ENCODE peak calls at places on chromosomes 2 and 18, in nine cellular contexts. One of them, this sample, is unnamed.

GRCh38 chr2:26537826-26538475 is 60.0 kb upstream of the OTOF start:
- DNase-seq in mucosa of descending colon: no peak
- DNase-seq in tibial nerve: no peak
- DNase-seq in ovary: no peak
- DNase-seq in endothelial cell: no peak
- DNase-seq in upper lobe of right lung: peak
- DNase-seq in sigmoid colon: peak
- DNase-seq in breast epithelium: peak
- DNase-seq in activated B cell treated with CpG ODN at 0.5 μM for 24 hours: no peak
- DNase-seq in this sample: no peak

GRCh38 chr2:159976527-159977163 is 85.8 kb downstream of the PLA2R1 start:
- DNase-seq in mucosa of descending colon: no peak
- DNase-seq in tibial nerve: no peak
- DNase-seq in ovary: no peak
- DNase-seq in endothelial cell: no peak
- DNase-seq in upper lobe of right lung: no peak
- DNase-seq in sigmoid colon: no peak
- DNase-seq in breast epithelium: no peak
- DNase-seq in activated B cell treated with CpG ODN at 0.5 μM for 24 hours: no peak
- DNase-seq in this sample: no peak

GRCh38 chr2:85394256-85394655 is 15.9 kb downstream of the CAPG start:
- DNase-seq in mucosa of descending colon: no peak
- DNase-seq in tibial nerve: no peak
- DNase-seq in ovary: no peak
- DNase-seq in endothelial cell: no peak
- DNase-seq in upper lobe of right lung: peak
- DNase-seq in sigmoid colon: peak
- DNase-seq in breast epithelium: peak
- DNase-seq in activated B cell treated with CpG ODN at 0.5 μM for 24 hours: no peak
- DNase-seq in this sample: no peak

GRCh38 chr2:173079141-173079540 is 3.5 kb downstream of the MAP3K20 start:
- DNase-seq in mucosa of descending colon: no peak
- DNase-seq in tibial nerve: no peak
- DNase-seq in ovary: no peak
- DNase-seq in endothelial cell: no peak
- DNase-seq in upper lobe of right lung: no peak
- DNase-seq in sigmoid colon: no peak
- DNase-seq in breast epithelium: no peak
- DNase-seq in activated B cell treated with CpG ODN at 0.5 μM for 24 hours: no peak
- DNase-seq in this sample: no peak

GRCh38 chr2:109736177-109736827 is 57.8 kb upstream of the RGPD5 start:
- DNase-seq in mucosa of descending colon: peak
- DNase-seq in tibial nerve: peak
- DNase-seq in ovary: peak
- DNase-seq in endothelial cell: peak
- DNase-seq in upper lobe of right lung: peak
- DNase-seq in sigmoid colon: peak
- DNase-seq in breast epithelium: peak
- DNase-seq in activated B cell treated with CpG ODN at 0.5 μM for 24 hours: no peak
- DNase-seq in this sample: no peak

GRCh38 chr2:28296904-28297303 is 95.8 kb upstream of the FOSL2 start:
- DNase-seq in mucosa of descending colon: no peak
- DNase-seq in tibial nerve: no peak
- DNase-seq in ovary: no peak
- DNase-seq in endothelial cell: no peak
- DNase-seq in upper lobe of right lung: no peak
- DNase-seq in sigmoid colon: no peak
- DNase-seq in breast epithelium: no peak
- DNase-seq in activated B cell treated with CpG ODN at 0.5 μM for 24 hours: no peak
- DNase-seq in this sample: no peak

GRCh38 chr2:128563348-128563687 is 244.7 kb upstream of the HS6ST1 start:
- DNase-seq in mucosa of descending colon: peak
- DNase-seq in tibial nerve: peak
- DNase-seq in ovary: peak
- DNase-seq in endothelial cell: no peak
- DNase-seq in upper lobe of right lung: no peak
- DNase-seq in sigmoid colon: peak
- DNase-seq in breast epithelium: no peak
- DNase-seq in activated B cell treated with CpG ODN at 0.5 μM for 24 hours: no peak
- DNase-seq in this sample: no peak

GRCh38 chr2:26477126-26477910 is 606 bp downstream of the OTOF start:
- DNase-seq in mucosa of descending colon: no peak
- DNase-seq in tibial nerve: no peak
- DNase-seq in ovary: no peak
- DNase-seq in endothelial cell: no peak
- DNase-seq in upper lobe of right lung: no peak
- DNase-seq in sigmoid colon: no peak
- DNase-seq in breast epithelium: no peak
- DNase-seq in activated B cell treated with CpG ODN at 0.5 μM for 24 hours: no peak
- DNase-seq in this sample: no peak

GRCh38 chr2:231198291-231199173 is at the start of gene ARMC9:
- DNase-seq in mucosa of descending colon: peak
- DNase-seq in tibial nerve: peak
- DNase-seq in ovary: peak
- DNase-seq in endothelial cell: peak
- DNase-seq in upper lobe of right lung: peak
- DNase-seq in sigmoid colon: peak
- DNase-seq in breast epithelium: peak
- DNase-seq in activated B cell treated with CpG ODN at 0.5 μM for 24 hours: peak
- DNase-seq in this sample: no peak

GRCh38 chr2:47003641-47004427 is 88.2 kb upstream of the MCFD2 start:
- DNase-seq in mucosa of descending colon: no peak
- DNase-seq in tibial nerve: no peak
- DNase-seq in ovary: no peak
- DNase-seq in endothelial cell: no peak
- DNase-seq in upper lobe of right lung: no peak
- DNase-seq in sigmoid colon: no peak
- DNase-seq in breast epithelium: no peak
- DNase-seq in activated B cell treated with CpG ODN at 0.5 μM for 24 hours: no peak
- DNase-seq in this sample: no peak

GRCh38 chr18:48342125-48342524 is 67.1 kb downstream of the ZBTB7C start:
- DNase-seq in mucosa of descending colon: no peak
- DNase-seq in tibial nerve: no peak
- DNase-seq in ovary: no peak
- DNase-seq in endothelial cell: no peak
- DNase-seq in upper lobe of right lung: no peak
- DNase-seq in sigmoid colon: no peak
- DNase-seq in breast epithelium: no peak
- DNase-seq in activated B cell treated with CpG ODN at 0.5 μM for 24 hours: no peak
- DNase-seq in this sample: no peak

GRCh38 chr18:48348739-48349138 is 60.4 kb downstream of the ZBTB7C start:
- DNase-seq in mucosa of descending colon: no peak
- DNase-seq in tibial nerve: no peak
- DNase-seq in ovary: no peak
- DNase-seq in endothelial cell: no peak
- DNase-seq in upper lobe of right lung: no peak
- DNase-seq in sigmoid colon: no peak
- DNase-seq in breast epithelium: no peak
- DNase-seq in activated B cell treated with CpG ODN at 0.5 μM for 24 hours: no peak
- DNase-seq in this sample: no peak

GRCh38 chr18:48347756-48348326 is 61.3 kb downstream of the ZBTB7C start:
- DNase-seq in mucosa of descending colon: no peak
- DNase-seq in tibial nerve: no peak
- DNase-seq in ovary: no peak
- DNase-seq in endothelial cell: no peak
- DNase-seq in upper lobe of right lung: no peak
- DNase-seq in sigmoid colon: no peak
- DNase-seq in breast epithelium: no peak
- DNase-seq in activated B cell treated with CpG ODN at 0.5 μM for 24 hours: no peak
- DNase-seq in this sample: no peak

GRCh38 chr18:48342588-48342987 is 66.6 kb downstream of the ZBTB7C start:
- DNase-seq in mucosa of descending colon: no peak
- DNase-seq in tibial nerve: no peak
- DNase-seq in ovary: no peak
- DNase-seq in endothelial cell: no peak
- DNase-seq in upper lobe of right lung: no peak
- DNase-seq in sigmoid colon: no peak
- DNase-seq in breast epithelium: no peak
- DNase-seq in activated B cell treated with CpG ODN at 0.5 μM for 24 hours: no peak
- DNase-seq in this sample: no peak

DNA sequence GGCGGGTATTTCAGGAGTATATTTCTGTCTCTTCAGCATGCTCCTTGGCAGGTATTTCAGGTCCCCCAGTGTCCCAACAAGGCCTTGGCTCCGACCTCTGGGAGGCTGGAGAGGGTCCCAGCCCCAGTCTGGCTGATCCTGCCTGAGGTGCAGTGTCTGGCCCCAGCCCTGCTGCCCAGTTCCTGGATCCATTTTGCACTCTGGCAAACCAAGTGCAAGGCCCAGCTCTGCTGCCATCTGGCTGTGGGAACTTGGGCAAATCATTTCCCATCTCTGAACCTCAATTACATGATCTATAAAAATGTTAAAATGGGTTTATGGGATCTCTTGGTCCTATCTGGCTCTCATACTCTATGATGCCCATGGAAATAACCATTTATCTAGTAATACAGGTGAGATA is 63.6 kb downstream of the ZBTB7C start:
- DNase-seq in mucosa of descending colon: peak
- DNase-seq in tibial nerve: no peak
- DNase-seq in ovary: no peak
- DNase-seq in endothelial cell: no peak
- DNase-seq in upper lobe of right lung: no peak
- DNase-seq in sigmoid colon: peak
- DNase-seq in breast epithelium: no peak
- DNase-seq in activated B cell treated with CpG ODN at 0.5 μM for 24 hours: no peak
- DNase-seq in this sample: no peak
- TF ChIP-seq CTCF in mucosa of descending colon: no peak
- TF ChIP-seq CTCF in tibial nerve: no peak
- TF ChIP-seq CTCF in ovary: no peak
- TF ChIP-seq CTCF in endothelial cell: no peak
- TF ChIP-seq CTCF in upper lobe of right lung: peak
- TF ChIP-seq CTCF in sigmoid colon: no peak
- TF ChIP-seq CTCF in breast epithelium: no peak
- TF ChIP-seq CTCF in activated B cell treated with CpG ODN at 0.5 μM for 24 hours: no peak
- TF ChIP-seq CTCF in this sample: no peak

DNA sequence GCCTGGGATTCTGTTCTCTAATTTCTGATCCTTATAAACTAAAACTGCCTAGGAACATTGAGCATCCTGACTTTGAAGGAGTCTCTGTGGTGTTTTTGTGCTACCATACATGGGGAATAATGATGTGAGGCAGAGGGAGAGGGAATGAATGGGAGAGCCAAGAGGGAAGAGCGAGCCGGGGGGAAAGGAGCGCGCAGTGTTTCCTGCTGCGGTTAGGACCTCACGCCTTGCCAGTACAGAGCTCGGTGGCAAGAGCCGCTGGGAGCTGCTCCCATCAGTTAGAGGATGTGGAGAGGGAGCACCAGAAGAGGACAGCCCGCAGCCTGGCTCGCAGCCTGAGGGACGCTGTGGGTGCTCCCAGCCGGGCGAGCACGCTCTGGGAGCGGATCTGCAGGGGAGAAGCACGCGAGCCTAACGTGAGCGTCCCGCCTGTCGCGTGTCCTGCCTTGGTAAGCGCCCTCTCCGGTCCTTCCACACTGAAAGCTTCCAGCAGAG is 114.7 kb downstream of the FAM210A start:
- DNase-seq in mucosa of descending colon: peak
- DNase-seq in tibial nerve: no peak
- DNase-seq in ovary: no peak
- DNase-seq in endothelial cell: peak
- DNase-seq in upper lobe of right lung: no peak
- DNase-seq in sigmoid colon: peak
- DNase-seq in breast epithelium: no peak
- DNase-seq in activated B cell treated with CpG ODN at 0.5 μM for 24 hours: peak
- DNase-seq in this sample: no peak
- TF ChIP-seq CTCF in mucosa of descending colon: no peak
- TF ChIP-seq CTCF in tibial nerve: no peak
- TF ChIP-seq CTCF in ovary: no peak
- TF ChIP-seq CTCF in endothelial cell: no peak
- TF ChIP-seq CTCF in upper lobe of right lung: no peak
- TF ChIP-seq CTCF in sigmoid colon: no peak
- TF ChIP-seq CTCF in breast epithelium: no peak
- TF ChIP-seq CTCF in activated B cell treated with CpG ODN at 0.5 μM for 24 hours: no peak
- TF ChIP-seq CTCF in this sample: no peak

DNA sequence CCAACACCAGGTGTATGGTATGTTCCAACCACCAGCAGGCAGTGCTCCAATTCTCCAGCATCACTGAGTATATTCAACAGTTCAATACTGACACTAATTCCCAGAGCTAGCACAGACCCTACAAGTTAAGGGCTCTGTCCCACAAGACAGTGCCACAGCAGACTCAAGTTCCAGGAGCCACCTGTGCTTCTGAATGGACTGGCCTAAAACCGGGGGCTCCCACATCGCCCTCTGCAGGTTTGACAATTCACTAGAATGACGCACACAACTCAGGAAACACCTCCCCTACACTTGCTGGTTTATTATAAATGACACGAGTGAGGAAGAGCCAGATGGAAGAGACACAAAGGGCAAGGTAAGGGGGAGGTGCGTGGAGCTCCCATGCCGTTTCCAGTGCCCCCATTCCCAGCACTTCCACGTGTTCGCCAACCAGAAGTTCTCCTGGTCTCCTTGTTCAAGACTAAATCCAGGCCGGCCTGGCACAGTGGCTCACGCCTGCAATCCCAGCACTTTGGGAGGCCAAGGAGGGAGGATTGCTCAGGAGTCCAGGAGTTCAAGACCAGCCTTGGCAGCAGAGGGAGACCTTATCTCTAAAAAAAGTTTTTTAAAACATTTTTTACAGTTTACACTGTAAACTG is 12.2 kb upstream of the ATP6V1B1 start:
- DNase-seq in mucosa of descending colon: no peak
- DNase-seq in tibial nerve: no peak
- DNase-seq in ovary: no peak
- DNase-seq in endothelial cell: peak
- DNase-seq in upper lobe of right lung: no peak
- DNase-seq in sigmoid colon: peak
- DNase-seq in breast epithelium: no peak
- DNase-seq in activated B cell treated with CpG ODN at 0.5 μM for 24 hours: no peak
- DNase-seq in this sample: no peak
- TF ChIP-seq CTCF in mucosa of descending colon: no peak
- TF ChIP-seq CTCF in tibial nerve: no peak
- TF ChIP-seq CTCF in ovary: no peak
- TF ChIP-seq CTCF in endothelial cell: peak
- TF ChIP-seq CTCF in upper lobe of right lung: peak
- TF ChIP-seq CTCF in sigmoid colon: no peak
- TF ChIP-seq CTCF in breast epithelium: no peak
- TF ChIP-seq CTCF in activated B cell treated with CpG ODN at 0.5 μM for 24 hours: no peak
- TF ChIP-seq CTCF in this sample: peak

GRCh38 chr2:64311948-64312621 is 141.9 kb upstream of the LGALSL start:
- DNase-seq in mucosa of descending colon: peak
- DNase-seq in tibial nerve: peak
- DNase-seq in ovary: peak
- DNase-seq in endothelial cell: peak
- DNase-seq in upper lobe of right lung: peak
- DNase-seq in sigmoid colon: peak
- DNase-seq in breast epithelium: peak
- DNase-seq in activated B cell treated with CpG ODN at 0.5 μM for 24 hours: no peak
- DNase-seq in this sample: peak
- TF ChIP-seq CTCF in mucosa of descending colon: peak
- TF ChIP-seq CTCF in tibial nerve: peak
- TF ChIP-seq CTCF in ovary: no peak
- TF ChIP-seq CTCF in endothelial cell: no peak
- TF ChIP-seq CTCF in upper lobe of right lung: peak
- TF ChIP-seq CTCF in sigmoid colon: peak
- TF ChIP-seq CTCF in breast epithelium: peak
- TF ChIP-seq CTCF in activated B cell treated with CpG ODN at 0.5 μM for 24 hours: no peak
- TF ChIP-seq CTCF in this sample: peak

This sample was measured in CD14-positive monocyte.